ENCODE peak calls at places on chromosomes 11 and 22, in six cellular contexts. B is pancreas, Q is SJSA1, C is heart right ventricle, H is ovary, D is neural progenitor cell. R is an unnamed sample. For H3K9me3, the result is how much of the 10 kb centered on the place peaks cover.

GRCh38 chr11:70506986-70507385 is 108.7 kb downstream of the CTTN start:
- DNase-seq in B (peak), Q (no peak), C (no peak), H (no peak), D (no peak), R (no peak)

GRCh38 chr11:92295175-92296137 is 70.8 kb downstream of the FAT3 start:
- DNase-seq in B (no peak), Q (no peak), C (no peak), H (no peak), D (no peak), R (no peak)

GRCh38 chr11:71996946-71997345 is 1.8 kb upstream of the IL18BP start:
- DNase-seq in B (no peak), Q (no peak), C (peak), H (no peak), D (no peak), R (no peak)

GRCh38 chr11:120027546-120028180 is 110.2 kb downstream of the TRIM29 start:
- DNase-seq in B (no peak), Q (no peak), C (no peak), H (no peak), D (no peak), R (no peak)

GRCh38 chr11:105004021-105004420 is 18.9 kb downstream of the CASP5 start:
- DNase-seq in B (no peak), Q (no peak), C (no peak), H (no peak), D (no peak), R (no peak)

GRCh38 chr11:22304337-22304961 is 33.7 kb upstream of the SLC17A6 start:
- DNase-seq in B (no peak), Q (no peak), C (no peak), H (no peak), D (peak), R (no peak)

GRCh38 chr11:12087075-12087775 is 23.2 kb upstream of the MICAL2 start:
- DNase-seq in B (no peak), Q (peak), C (no peak), H (no peak), D (no peak), R (no peak)

GRCh38 chr22:20000246-20001081 is 16.2 kb downstream of the ARVCF start:
- DNase-seq in B (peak), Q (no peak), C (peak), H (no peak), D (no peak), R (no peak)

GRCh38 chr11:2390871-2391662 is 9.5 kb upstream of the TSSC4 start:
- DNase-seq in B (peak), Q (peak), C (no peak), H (peak), D (peak), R (peak)

GRCh38 chr11:118223992-118224391 is 819 bp downstream of the JAML start:
- DNase-seq in B (no peak), Q (no peak), C (no peak), H (no peak), D (no peak), R (no peak)

GRCh38 chr11:14189874-14190273 is 169.1 kb downstream of the RRAS2 start:
- DNase-seq in B (no peak), Q (no peak), C (peak), H (peak), D (no peak), R (no peak)

GRCh38 chr22:30754971-30755759 is 60.5 kb downstream of the OSBP2 start:
- DNase-seq in B (no peak), Q (peak), C (no peak), H (peak), D (peak), R (peak)

GRCh38 chr11:697811-698311 is 2.2 kb downstream of the TMEM80 start:
- DNase-seq in B (no peak), Q (no peak), C (no peak), H (no peak), D (no peak), R (no peak)

GRCh38 chr11:28606930-28607329 is 498.7 kb downstream of the METTL15 start:
- DNase-seq in B (peak), Q (no peak), C (no peak), H (no peak), D (no peak), R (no peak)

GRCh38 chr11:120089036-120090001 is 48.6 kb downstream of the TRIM29 start:
- DNase-seq in B (no peak), Q (no peak), C (no peak), H (no peak), D (no peak), R (no peak)

GRCh38 chr22:46906326-46907045 is 144.0 kb downstream of the TBC1D22A start:
- DNase-seq in B (no peak), Q (peak), C (no peak), H (no peak), D (no peak), R (no peak)

GRCh38 chr22:47676685-47677084 is 914.2 kb downstream of the TBC1D22A start:
- DNase-seq in B (no peak), Q (no peak), C (no peak), H (no peak), D (no peak), R (no peak)

GRCh38 chr11:33557201-33557600 is 143.4 kb downstream of the C11orf91 start:
- DNase-seq in B (no peak), Q (peak), C (no peak), H (no peak), D (no peak), R (no peak)

GRCh38 chr22:17366830-17367229 is 2.4 kb upstream of the CECR2 start:
- DNase-seq in B (no peak), Q (no peak), C (peak), H (peak), D (peak), R (no peak)

GRCh38 chr22:38712496-38713207 is 6.9 kb downstream of the GTPBP1 start:
- DNase-seq in B (no peak), Q (no peak), C (no peak), H (no peak), D (peak), R (no peak)

GRCh38 chr11:90197377-90197776 is 25.5 kb downstream of the CHORDC1 start:
- DNase-seq in B (no peak), Q (no peak), C (no peak), H (no peak), D (no peak), R (no peak)

GRCh38 chr22:35743466-35743865 is 25.8 kb downstream of the APOL5 start:
- DNase-seq in B (no peak), Q (no peak), C (no peak), H (no peak), D (no peak), R (no peak)

GRCh38 chr22:38865201-38866023 is 6.6 kb downstream of the CBX6 start:
- DNase-seq in B (peak), Q (no peak), C (no peak), H (peak), D (no peak), R (no peak)

GRCh38 chr22:20235453-20235991 is 32.6 kb downstream of the RTN4R start:
- DNase-seq in B (no peak), Q (no peak), C (no peak), H (no peak), D (no peak), R (no peak)

GRCh38 chr11:65540290-65541092 is 15.6 kb downstream of the SCYL1 start:
- DNase-seq in B (peak), Q (peak), C (peak), H (peak), D (peak), R (peak)

GRCh38 chr11:13924801-13925327 is 37.7 kb upstream of the SPON1 start:
- DNase-seq in B (no peak), Q (no peak), C (no peak), H (no peak), D (no peak), R (no peak)

GRCh38 chr11:12743834-12744449 is 69.7 kb downstream of the TEAD1 start:
- DNase-seq in B (no peak), Q (no peak), C (no peak), H (no peak), D (no peak), R (no peak)

GRCh38 chr11:65918211-65919150 is at the start of gene C11orf68:
- DNase-seq in B (no peak), Q (no peak), C (no peak), H (no peak), D (no peak), R (no peak)

GRCh38 chr11:109302591-109303334 is 119.2 kb upstream of the C11orf87 start:
- DNase-seq in B (no peak), Q (no peak), C (no peak), H (no peak), D (no peak), R (no peak)

GRCh38 chr11:66745356-66746235 is 16.6 kb upstream of the SPTBN2 start:
- DNase-seq in B (no peak), Q (peak), C (peak), H (no peak), D (peak), R (no peak)

GRCh38 chr22:49012695-49013094 is 815.0 kb downstream of the BRD1 start:
- DNase-seq in B (no peak), Q (no peak), C (no peak), H (no peak), D (no peak), R (no peak)
- H3K9me3 ChIP-seq in B (under half), Q (under half), C (under half), H (under half), D (under half), R (half or more)

DNA sequence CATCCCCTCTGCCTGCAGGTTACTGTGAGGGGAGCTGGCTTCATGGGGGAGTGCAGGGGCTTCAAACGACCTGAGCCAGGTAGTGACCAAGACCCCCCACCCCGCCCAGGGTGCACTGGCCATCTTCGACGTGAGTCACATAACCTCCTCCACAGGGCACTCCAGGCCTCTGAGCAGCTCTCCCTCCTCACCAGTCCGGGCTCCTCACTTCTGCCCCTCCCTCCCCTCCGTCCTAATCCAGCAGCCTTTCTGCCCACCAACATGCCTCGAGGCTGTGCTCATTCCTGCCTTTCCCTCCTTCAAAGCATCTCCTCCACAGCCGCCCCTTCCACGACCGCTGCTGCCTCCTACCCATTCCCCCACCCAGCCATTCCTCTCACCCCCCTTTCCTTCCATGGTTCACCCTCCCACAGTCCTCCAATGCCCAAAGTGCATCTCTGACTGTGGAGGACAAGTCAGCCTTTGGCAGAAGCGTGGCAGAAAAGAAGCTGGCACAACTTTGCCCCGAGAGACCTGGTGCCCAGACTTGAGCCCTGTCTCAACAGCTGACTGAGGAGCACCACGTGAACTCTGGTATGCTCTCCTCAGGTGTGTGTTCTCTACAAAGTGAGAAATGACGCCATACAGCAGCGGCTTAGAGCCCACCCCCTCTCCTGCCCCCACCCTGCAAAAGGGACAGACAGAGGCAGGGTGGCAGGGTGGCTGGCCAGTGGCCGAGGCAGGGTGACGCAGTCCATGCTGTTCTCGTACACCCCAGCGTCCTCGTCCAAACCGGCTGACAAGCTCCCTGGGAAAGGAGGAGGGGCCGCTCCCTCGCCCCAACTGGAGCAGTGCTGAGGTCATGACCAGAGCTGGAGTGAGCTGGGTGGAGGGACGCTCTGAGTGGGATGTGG is 30.4 kb downstream of the OPCML start:
- DNase-seq in B (no peak), Q (no peak), C (peak), H (no peak), D (peak), R (no peak)
- H3K27ac ChIP-seq in B (no peak), Q (no peak), C (no peak), H (no peak), D (no peak), R (no peak)

GRCh38 chr22:22454997-22455396 is 53.5 kb downstream of the ZNF280B start:
- DNase-seq in B (no peak), Q (no peak), C (no peak), H (no peak), D (no peak), R (no peak)
- H3K9me3 ChIP-seq in B (under half), Q (under half), C (under half), H (under half), D (under half), R (under half)

GRCh38 chr11:45045692-45046471 is 95.2 kb upstream of the TP53I11 start:
- DNase-seq in B (no peak), Q (no peak), C (peak), H (no peak), D (no peak), R (no peak)
- H3K27ac ChIP-seq in B (peak), Q (no peak), C (peak), H (no peak), D (no peak), R (no peak)

GRCh38 chr11:38865922-38866321 is 2267.9 kb upstream of the RAG2 start:
- DNase-seq in B (no peak), Q (no peak), C (no peak), H (no peak), D (no peak), R (no peak)
- H3K9me3 ChIP-seq in B (under half), Q (under half), C (under half), H (under half), D (under half), R (under half)

GRCh38 chr11:77470971-77471370 is 2.9 kb downstream of the PAK1 start:
- DNase-seq in B (no peak), Q (no peak), C (no peak), H (no peak), D (no peak), R (no peak)
- H3K27ac ChIP-seq in B (peak), Q (no peak), C (no peak), H (no peak), D (no peak), R (no peak)

R was measured in AG04450.